ENCODE peak calls at places on chromosomes 6 and 20, in eight cellular contexts. E is IMR-90, V is uterus, L is MM.1S, D is HCT116, K is tibial nerve, G is right cardiac atrium, W is neural progenitor cell. I is an unnamed sample. For H3K4me1, the result is how much of the 10 kb centered on the place peaks cover.

GRCh38 chr6:85464260-85464644 is 14.4 kb downstream of the NT5E start:
- DNase-seq in K (no peak), L (no peak), G (no peak), W (no peak), D (peak), E (peak), V (peak), I (peak)

GRCh38 chr6:52993461-52993860 is 1.6 kb downstream of the GSTA4 start:
- DNase-seq in K (no peak), G (no peak), V (no peak), W (no peak), D (no peak), E (no peak), L (no peak), I (no peak)

GRCh38 chr6:40441132-40441531 is 146.0 kb downstream of the LRFN2 start:
- DNase-seq in D (no peak), V (no peak), L (no peak), G (no peak), E (no peak), K (no peak), W (no peak), I (no peak)

GRCh38 chr6:24766685-24767462 is 7.9 kb upstream of the GMNN start:
- DNase-seq in E (peak), D (no peak), W (no peak), K (no peak), G (no peak), L (peak), V (no peak), I (peak)

GRCh38 chr20:12201289-12201991 is 283.7 kb downstream of the BTBD3 start:
- DNase-seq in V (no peak), E (peak), G (no peak), D (no peak), W (no peak), K (no peak), L (no peak), I (peak)

GRCh38 chr6:140623498-140623897 is 1249.0 kb upstream of the CITED2 start:
- DNase-seq in D (peak), V (no peak), W (no peak), G (no peak), K (no peak), E (peak), L (no peak), I (peak)

GRCh38 chr20:43248341-43248740 is 58.6 kb upstream of the PTPRT start:
- DNase-seq in E (no peak), D (no peak), G (no peak), V (no peak), K (no peak), L (no peak), W (no peak), I (no peak)

GRCh38 chr20:58889334-58890072 is 37.0 kb downstream of the GNAS start:
- DNase-seq in E (no peak), V (no peak), D (no peak), L (no peak), K (no peak), W (peak), G (peak), I (peak)

GRCh38 chr6:15352884-15353283 is 107.0 kb downstream of the JARID2 start:
- DNase-seq in L (no peak), V (no peak), K (no peak), G (no peak), E (peak), W (no peak), D (no peak), I (peak)

GRCh38 chr6:31908791-31909190 is 6.9 kb upstream of the ZBTB12 start:
- DNase-seq in W (no peak), D (no peak), G (no peak), L (peak), E (peak), K (no peak), V (no peak), I (peak)

GRCh38 chr6:37257320-37257633 is 295 bp upstream of the TBC1D22B start:
- DNase-seq in W (no peak), G (no peak), K (no peak), V (no peak), D (no peak), E (no peak), L (no peak), I (no peak)

GRCh38 chr6:36577298-36577697 is 16.9 kb upstream of the SRSF3 start:
- DNase-seq in K (peak), V (no peak), G (no peak), D (peak), E (peak), W (no peak), L (no peak), I (peak)

GRCh38 chr6:91029211-91029610 is 442.3 kb upstream of the MAP3K7 start:
- DNase-seq in L (no peak), E (no peak), G (no peak), K (no peak), D (no peak), V (no peak), W (no peak), I (peak)

GRCh38 chr6:52162940-52163908 is 23.0 kb upstream of the IL17A start:
- DNase-seq in W (peak), V (no peak), E (peak), K (no peak), L (peak), G (no peak), D (peak), I (peak)

GRCh38 chr6:152454003-152454402 is 183.2 kb downstream of the SYNE1 start:
- DNase-seq in E (no peak), K (no peak), G (no peak), L (no peak), V (no peak), W (no peak), D (no peak), I (no peak)

GRCh38 chr20:20450461-20451027 is 82.6 kb downstream of the INSM1 start:
- DNase-seq in E (no peak), W (no peak), K (no peak), L (no peak), V (no peak), G (peak), D (no peak), I (peak)

GRCh38 chr20:51425347-51426106 is 117.0 kb downstream of the NFATC2 start:
- DNase-seq in E (no peak), G (no peak), L (no peak), W (peak), K (no peak), D (no peak), V (no peak), I (no peak)

GRCh38 chr6:38755874-38756273 is 40.8 kb downstream of the DNAH8 start:
- DNase-seq in E (no peak), V (no peak), K (no peak), W (no peak), L (no peak), G (no peak), D (peak), I (no peak)

GRCh38 chr20:22429175-22430153 is 154.9 kb downstream of the FOXA2 start:
- DNase-seq in D (no peak), L (no peak), G (no peak), V (no peak), K (no peak), W (no peak), E (no peak), I (no peak)

GRCh38 chr6:9140181-9140580 is 704.8 kb upstream of the SLC35B3 start:
- DNase-seq in K (no peak), G (no peak), E (peak), V (no peak), D (no peak), W (no peak), L (no peak), I (peak)

GRCh38 chr20:62622178-62622876 is 20.0 kb upstream of the SLCO4A1 start:
- DNase-seq in D (no peak), V (no peak), E (no peak), L (no peak), W (no peak), G (no peak), K (no peak), I (no peak)

GRCh38 chr20:59082077-59082740 is 39.6 kb upstream of the PRELID3B start:
- DNase-seq in L (no peak), D (peak), K (no peak), V (no peak), W (no peak), E (peak), G (no peak), I (peak)

GRCh38 chr6:149852180-149852579 is 12.0 kb downstream of the LRP11 start:
- DNase-seq in G (peak), E (peak), L (no peak), K (no peak), D (no peak), V (no peak), W (no peak), I (no peak)

DNA sequence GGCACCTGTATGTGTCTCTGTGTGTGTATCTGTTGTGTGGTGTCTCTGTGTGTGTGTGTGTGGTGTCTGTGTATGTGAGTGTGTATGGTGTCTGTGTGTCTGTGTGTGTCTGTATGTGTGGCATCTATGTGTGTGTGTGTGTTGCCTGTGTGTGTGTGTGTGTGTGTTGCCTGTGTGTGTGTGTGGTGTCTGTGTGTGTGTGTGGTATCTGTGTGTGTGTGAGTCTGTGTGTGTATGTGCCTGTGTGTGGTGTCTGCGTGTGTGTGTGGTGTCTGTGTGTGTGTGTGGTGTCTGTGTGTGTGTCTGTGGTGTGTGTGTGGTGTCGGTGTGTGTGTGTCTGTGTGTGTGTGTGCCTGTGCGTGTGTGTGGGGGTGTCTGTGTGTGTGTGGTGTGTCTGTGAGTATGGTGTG is 31.7 kb upstream of the VEGFA start:
- DNase-seq in E (no peak), W (no peak), K (no peak), V (no peak), D (no peak), L (no peak), G (no peak), I (no peak)
- H3K4me1 ChIP-seq in E (under half), W (under half), K (under half), V (under half), D (under half), L (under half), G (under half), I (under half)

DNA sequence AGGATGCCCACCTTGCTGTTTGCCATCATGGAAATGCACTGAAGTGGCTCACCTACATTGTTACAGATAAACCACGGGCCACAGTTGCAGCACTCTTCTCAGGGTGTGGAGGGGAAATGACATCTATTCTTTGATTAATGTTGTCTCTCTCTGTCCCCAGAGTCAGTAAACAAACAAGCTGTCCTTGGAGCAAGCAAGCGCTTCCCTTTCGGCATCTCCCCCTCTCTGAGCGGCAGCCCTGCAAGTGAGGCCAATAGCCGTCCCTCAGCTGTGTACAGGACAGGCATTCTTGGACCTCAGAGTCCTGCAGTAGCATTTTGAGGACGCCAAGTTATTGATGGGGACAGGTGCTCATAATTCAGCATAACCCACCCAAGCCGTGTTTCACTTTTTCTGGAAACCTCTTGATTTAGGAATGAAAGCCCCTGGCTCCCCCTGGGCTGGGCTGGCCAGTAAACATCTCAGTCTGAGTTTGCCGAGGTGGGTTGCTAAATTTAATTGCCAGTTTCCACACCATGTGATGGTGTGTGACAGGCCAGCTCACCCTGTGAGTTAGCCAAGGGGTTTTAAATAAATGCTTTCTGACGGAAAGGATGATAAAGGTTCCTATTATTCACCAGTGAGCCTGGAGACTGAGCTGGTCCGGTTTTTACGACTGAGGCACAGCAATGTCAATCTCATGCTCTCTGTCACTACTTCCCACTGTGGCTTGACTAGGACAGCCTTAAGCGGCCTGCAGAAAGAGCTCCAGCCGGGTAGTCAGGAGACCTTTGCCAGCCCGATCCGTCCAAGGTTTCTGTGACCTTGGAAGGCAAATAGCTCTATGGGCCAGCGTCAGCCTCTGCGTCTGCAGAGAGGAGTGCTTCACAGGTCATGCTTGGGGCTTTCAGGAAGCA is 214.8 kb upstream of the RREB1 start:
- DNase-seq in K (no peak), V (no peak), W (no peak), L (no peak), G (no peak), E (no peak), D (no peak), I (no peak)
- H3K4me1 ChIP-seq in K (under half), V (under half), W (under half), L (under half), G (under half), E (under half), D (under half), I (under half)

GRCh38 chr6:109478848-109479624 is 4.0 kb downstream of the ZBTB24 start:
- DNase-seq in E (no peak), G (no peak), D (no peak), W (no peak), L (no peak), V (no peak), K (no peak), I (no peak)

GRCh38 chr6:109477725-109478124 is 5.3 kb downstream of the ZBTB24 start:
- DNase-seq in V (no peak), K (no peak), D (no peak), W (peak), G (no peak), L (no peak), E (no peak), I (no peak)

GRCh38 chr6:109477184-109477583 is 5.8 kb downstream of the ZBTB24 start:
- DNase-seq in V (no peak), K (no peak), L (no peak), E (no peak), G (no peak), D (no peak), W (no peak), I (no peak)

GRCh38 chr6:109475625-109476024 is 7.4 kb downstream of the ZBTB24 start:
- DNase-seq in G (no peak), V (no peak), W (no peak), L (no peak), K (no peak), D (no peak), E (no peak), I (no peak)

GRCh38 chr6:109478222-109478805 is 4.7 kb downstream of the ZBTB24 start:
- DNase-seq in V (no peak), G (no peak), L (no peak), E (no peak), W (no peak), D (no peak), K (no peak), I (no peak)
- H3K4me1 ChIP-seq in V (under half), G (under half), L (under half), E (under half), W (half or more), D (under half), K (under half), I (under half)

GRCh38 chr6:33690766-33691165 is 20.7 kb downstream of the UQCC2 start:
- DNase-seq in E (no peak), D (no peak), G (no peak), K (no peak), L (no peak), V (no peak), W (no peak), I (no peak)

GRCh38 chr6:33691456-33692077 is 19.9 kb downstream of the UQCC2 start:
- DNase-seq in L (no peak), G (no peak), V (no peak), D (no peak), K (no peak), W (no peak), E (no peak), I (no peak)

GRCh38 chr6:33692760-33693158 is 18.7 kb downstream of the UQCC2 start:
- DNase-seq in W (no peak), G (peak), D (no peak), L (no peak), E (peak), K (no peak), V (no peak), I (peak)

GRCh38 chr6:33693186-33694158 is 18.0 kb downstream of the UQCC2 start:
- DNase-seq in V (no peak), K (no peak), G (peak), L (no peak), E (no peak), W (no peak), D (no peak), I (no peak)

GRCh38 chr6:33692078-33692759 is 19.3 kb downstream of the UQCC2 start:
- DNase-seq in V (no peak), G (peak), W (peak), L (no peak), K (no peak), D (no peak), E (no peak), I (peak)
- H3K4me1 ChIP-seq in V (under half), G (under half), W (under half), L (under half), K (half or more), D (under half), E (under half), I (under half)

DNA sequence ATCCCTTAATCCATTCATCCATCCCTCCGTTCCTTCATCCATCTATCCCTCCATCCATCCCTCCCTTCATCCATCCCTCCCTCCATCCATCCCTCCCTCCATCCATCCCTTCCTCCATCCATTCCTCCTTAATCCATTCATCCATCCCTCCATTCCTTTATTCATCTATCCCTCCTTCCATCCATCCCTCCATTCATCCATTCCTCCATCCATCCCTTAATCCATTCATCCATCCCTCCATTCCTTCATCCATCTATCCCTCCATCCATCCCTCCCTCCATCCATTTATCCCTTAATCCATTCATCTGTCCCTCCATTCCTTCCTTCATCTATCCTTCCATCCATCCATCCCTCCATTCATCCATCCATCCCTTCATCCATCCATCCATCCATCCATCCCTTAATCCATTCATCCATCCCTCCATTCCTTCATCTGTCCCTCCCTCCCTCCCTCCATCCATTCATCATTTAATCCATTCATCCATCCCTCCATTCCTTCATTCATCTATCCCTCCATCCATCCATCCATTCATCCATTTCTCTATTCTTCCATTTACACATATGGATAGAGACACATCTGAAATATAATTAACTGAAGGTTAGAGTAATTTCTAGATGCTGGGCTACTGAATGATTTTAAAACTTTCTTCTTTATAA is 100.9 kb downstream of the TSHZ2 start:
- DNase-seq in V (no peak), L (no peak), G (no peak), E (no peak), D (no peak), W (no peak), K (no peak), I (no peak)
- H3K4me1 ChIP-seq in V (under half), L (under half), G (under half), E (under half), D (under half), W (under half), K (under half), I (under half)

GRCh38 chr6:13660893-13661292 is 45.8 kb downstream of the NOL7 start:
- DNase-seq in G (no peak), K (no peak), D (no peak), W (no peak), E (no peak), L (no peak), V (no peak), I (no peak)
- H3K4me1 ChIP-seq in G (under half), K (under half), D (under half), W (under half), E (under half), L (under half), V (under half), I (under half)

GRCh38 chr6:56517155-56517745 is 125.4 kb downstream of the DST start:
- DNase-seq in L (no peak), K (no peak), W (no peak), E (peak), G (no peak), D (no peak), V (no peak), I (peak)
- H3K4me1 ChIP-seq in L (under half), K (under half), W (under half), E (under half), G (under half), D (under half), V (under half), I (under half)

I was measured in fibroblast of lung.